ENCODE peak calls at places on chromosomes 12 and 14, in four cellular contexts. F is HepG2, C is K562, W is GM12878. G is an unnamed sample.

GRCh38 chr14:25056688-25057078 is 6.7 kb upstream of the STXBP6 start:
- DNase-seq in F (no peak), C (no peak), W (no peak), G (no peak)

GRCh38 chr12:28191018-28191595 is 851 bp downstream of the CCDC91 start:
- DNase-seq in F (no peak), C (peak), W (no peak), G (no peak)

GRCh38 chr14:32697704-32698103 is 241.0 kb upstream of the NPAS3 start:
- DNase-seq in F (no peak), C (no peak), W (no peak), G (no peak)

GRCh38 chr12:112798019-112798760 is 6.6 kb downstream of the RPH3A start:
- DNase-seq in F (no peak), C (no peak), W (no peak), G (no peak)

GRCh38 chr14:61678966-61679365 is 16.3 kb upstream of the HIF1A start:
- DNase-seq in F (no peak), C (no peak), W (no peak), G (peak)

GRCh38 chr12:27505124-27505523 is 18.9 kb upstream of the PPFIBP1 start:
- DNase-seq in F (no peak), C (no peak), W (no peak), G (no peak)

GRCh38 chr14:21525571-21525970 is 575 bp downstream of the SALL2 start:
- DNase-seq in F (no peak), C (peak), W (no peak), G (no peak)

GRCh38 chr12:59149995-59150642 is 229.8 kb upstream of the LRIG3 start:
- DNase-seq in F (peak), C (peak), W (peak), G (no peak)

GRCh38 chr14:52918486-52918885 is 32.4 kb downstream of the FERMT2 start:
- DNase-seq in F (no peak), C (no peak), W (peak), G (no peak)

GRCh38 chr12:104219361-104219892 is 3.8 kb downstream of the TXNRD1 start:
- DNase-seq in F (peak), C (no peak), W (no peak), G (no peak)

GRCh38 chr12:46494424-46494823 is 121.9 kb upstream of the SLC38A2 start:
- DNase-seq in F (peak), C (no peak), W (no peak), G (no peak)

GRCh38 chr14:88452231-88452630 is 66.8 kb downstream of the SPATA7 start:
- DNase-seq in F (no peak), C (no peak), W (no peak), G (peak)

GRCh38 chr12:95228617-95229016 is 11.0 kb downstream of the VEZT start:
- DNase-seq in F (no peak), C (no peak), W (no peak), G (no peak)

GRCh38 chr14:32998433-32998832 is 59.8 kb downstream of the NPAS3 start:
- DNase-seq in F (no peak), C (no peak), W (no peak), G (no peak)

GRCh38 chr12:46470039-46470627 is 97.6 kb upstream of the SLC38A2 start:
- DNase-seq in F (no peak), C (no peak), W (no peak), G (no peak)

GRCh38 chr12:111596985-111597730 is 2.0 kb downstream of the ATXN2 start:
- DNase-seq in F (peak), C (no peak), W (no peak), G (peak)

GRCh38 chr14:61461808-61462275 is 140.5 kb downstream of the PRKCH start:
- DNase-seq in F (peak), C (peak), W (no peak), G (no peak)

GRCh38 chr12:53078425-53079225 is 565 bp downstream of the SPRYD3 start:
- DNase-seq in F (no peak), C (no peak), W (no peak), G (no peak)

GRCh38 chr12:47797432-47797831 is 22.3 kb downstream of the HDAC7 start:
- DNase-seq in F (no peak), C (no peak), W (no peak), G (peak)

GRCh38 chr14:76717508-76717907 is 43.8 kb upstream of the VASH1 start:
- DNase-seq in F (no peak), C (no peak), W (no peak), G (no peak)

DNA sequence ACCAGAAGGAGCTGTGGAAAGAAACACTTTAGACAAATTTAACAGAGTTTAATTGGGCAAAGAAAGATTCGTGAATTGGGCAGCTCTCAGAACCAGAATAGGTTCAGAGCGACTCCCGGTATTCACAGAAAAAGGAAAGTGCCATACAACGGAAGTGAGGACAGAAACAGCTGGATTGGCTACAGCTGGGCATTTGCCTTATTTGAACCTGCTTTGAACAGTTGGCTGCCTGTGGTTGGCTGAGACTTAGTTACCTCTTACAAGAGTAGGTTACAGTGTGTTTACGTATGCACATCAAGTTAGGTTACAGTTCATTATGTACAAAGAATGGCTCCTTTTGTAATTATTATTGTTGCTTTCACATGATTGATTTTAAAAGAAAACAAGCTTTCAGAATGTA is 57.8 kb downstream of the EMP1 start:
- DNase-seq in F (no peak), C (no peak), W (no peak), G (no peak)
- TF ChIP-seq CBFB in F (no peak), C (no peak), W (no peak), G (no peak)

GRCh38 chr14:56002876-56003625 is 115.2 kb upstream of the PELI2 start:
- DNase-seq in F (no peak), C (no peak), W (peak), G (no peak)
- TF ChIP-seq CBFB in F (no peak), C (no peak), W (no peak), G (no peak)

DNA sequence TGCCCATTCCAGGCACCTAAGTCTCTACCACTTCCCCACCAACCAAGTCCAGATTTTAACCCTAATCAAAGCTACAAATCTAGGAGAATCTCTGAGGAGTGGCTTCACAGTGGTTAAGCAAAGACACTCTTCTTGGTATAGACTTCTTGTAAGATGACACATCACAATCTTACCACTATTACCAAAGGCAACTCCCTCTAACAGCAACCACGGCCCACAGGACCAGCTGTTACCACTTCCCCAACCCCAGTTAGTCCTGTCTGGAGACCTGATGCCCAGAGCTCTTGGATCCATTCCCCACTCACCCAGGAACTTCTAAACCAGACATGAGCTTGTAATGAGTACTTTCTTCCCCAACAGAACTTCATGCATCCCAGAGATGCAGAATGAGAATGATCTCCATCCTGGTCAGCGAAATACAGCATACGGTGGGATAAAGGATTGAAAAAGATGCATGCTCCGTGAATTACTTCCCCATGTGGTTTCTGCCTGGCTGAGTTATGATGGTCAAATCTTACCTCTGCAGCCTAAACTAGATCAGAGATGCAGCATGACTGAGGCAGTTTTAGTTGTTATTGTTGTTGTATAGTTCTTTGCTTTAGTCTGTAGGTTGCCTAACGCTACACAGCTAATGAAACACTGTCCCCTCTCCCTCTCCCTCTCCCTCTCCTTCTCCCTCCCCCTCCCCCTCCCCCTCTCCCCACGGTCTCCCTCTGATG is 87.7 kb upstream of the FOXN3 start:
- DNase-seq in F (no peak), C (no peak), W (peak), G (no peak)
- TF ChIP-seq CBFB in F (no peak), C (no peak), W (peak), G (no peak)

DNA sequence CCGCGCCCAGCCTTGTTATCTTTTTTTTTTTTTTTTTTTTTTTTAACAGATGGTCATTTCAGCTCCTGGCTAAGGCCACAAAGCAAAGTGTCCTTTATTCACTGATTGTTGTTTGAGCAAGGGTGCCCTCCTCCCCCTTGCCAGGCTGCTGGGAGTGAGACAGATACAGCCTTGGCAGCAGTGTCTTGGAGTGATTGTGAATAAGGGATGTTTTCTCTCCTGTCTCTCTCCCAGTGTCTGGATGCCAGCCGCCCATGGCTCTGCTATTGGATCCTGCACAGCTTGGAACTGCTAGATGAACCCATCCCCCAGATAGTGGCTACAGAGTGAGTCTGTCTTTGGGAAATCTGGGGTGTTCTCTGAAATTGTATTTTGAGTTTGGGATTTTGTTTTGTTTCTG is 28.7 kb downstream of the FNTB start:
- DNase-seq in F (no peak), C (no peak), W (no peak), G (no peak)
- TF ChIP-seq CBFB in F (no peak), C (no peak), W (no peak), G (no peak)

DNA sequence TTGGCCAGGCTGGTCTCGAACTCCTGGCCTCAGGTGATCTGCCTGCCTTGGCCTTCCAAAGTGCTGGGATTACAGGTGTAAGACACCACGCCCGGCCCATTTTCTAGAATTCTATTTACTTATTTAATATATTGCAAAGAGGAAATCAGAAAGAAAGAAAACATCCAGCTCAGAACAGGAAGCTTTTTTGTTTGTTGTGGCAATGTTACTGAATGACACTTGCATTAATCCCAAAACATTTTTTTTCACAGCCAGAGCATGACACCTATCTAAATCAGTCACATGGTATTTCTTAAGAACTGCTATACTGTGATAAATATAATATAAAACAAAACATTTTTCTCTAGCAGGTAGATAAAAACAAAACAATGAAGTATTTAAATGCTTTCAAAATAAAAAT is 12.6 kb downstream of the CFL2 start:
- DNase-seq in F (no peak), C (no peak), W (no peak), G (no peak)
- TF ChIP-seq CBFB in F (no peak), C (no peak), W (no peak), G (no peak)

GRCh38 chr14:92880351-92880750 is 42.6 kb upstream of the CHGA start:
- DNase-seq in F (no peak), C (no peak), W (no peak), G (no peak)
- TF ChIP-seq CBFB in F (no peak), C (no peak), W (no peak), G (no peak)

GRCh38 chr14:75183225-75183624 is 6.8 kb upstream of the TMED10 start:
- DNase-seq in F (no peak), C (no peak), W (no peak), G (no peak)
- TF ChIP-seq CBFB in F (no peak), C (no peak), W (no peak), G (no peak)

DNA sequence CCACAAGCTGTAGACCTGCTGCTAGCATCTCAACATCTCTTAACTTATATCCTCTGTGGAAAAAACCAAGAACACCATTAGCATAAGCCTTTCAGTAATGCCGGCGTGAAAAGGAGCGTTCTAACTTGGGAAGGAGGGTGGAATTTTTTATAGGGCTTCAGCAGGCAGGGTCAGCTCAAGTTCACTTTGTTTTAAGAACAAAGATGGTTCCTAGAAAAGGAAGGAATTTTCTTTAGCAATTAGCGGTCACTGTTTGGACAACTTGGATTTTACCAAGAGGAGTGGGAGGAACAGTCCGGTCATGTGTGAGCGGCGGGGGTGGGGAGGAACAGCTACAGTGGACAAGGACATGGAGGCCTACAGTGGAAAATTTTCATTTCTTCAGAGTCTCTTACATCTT is 35.9 kb downstream of the BBS10 start:
- DNase-seq in F (no peak), C (no peak), W (no peak), G (no peak)
- TF ChIP-seq CBFB in F (no peak), C (no peak), W (no peak), G (no peak)

G was measured in WTC11.